ENCODE peak calls at places on chromosomes 13 and 19, in six cellular contexts. R is heart right ventricle; K is heart left ventricle; Y is hepatocyte; V is cardiac muscle cell; X is effector memory CD4-positive, alpha-beta T cell. F is an unnamed sample. For H3K4me1, the result is how much of the 10 kb centered on the place peaks cover.

GRCh38 chr19:13002389-13002898 is 7.2 kb downstream of the NFIX start:
- DNase-seq in X (no peak), K (peak), Y (no peak), R (peak), V (no peak), F (no peak)

GRCh38 chr19:32336259-32337111 is 8.9 kb upstream of the ZNF507 start:
- DNase-seq in Y (peak), V (peak), K (no peak), X (no peak), R (no peak), F (no peak)

GRCh38 chr19:43310221-43310620 is 40.9 kb upstream of the PSG9 start:
- DNase-seq in Y (no peak), R (no peak), X (no peak), V (no peak), K (no peak), F (no peak)

GRCh38 chr19:40443930-40444180 is 280 bp downstream of the SERTAD3 start:
- DNase-seq in Y (no peak), V (no peak), K (no peak), X (no peak), R (no peak), F (no peak)

GRCh38 chr19:4547303-4548237 is 7.7 kb upstream of the LRG1 start:
- DNase-seq in V (peak), X (no peak), Y (peak), K (no peak), R (no peak), F (no peak)

GRCh38 chr13:33218020-33218419 is 67.5 kb downstream of the STARD13 start:
- DNase-seq in Y (peak), X (no peak), R (no peak), V (peak), K (no peak), F (no peak)

GRCh38 chr13:73365240-73365639 is 306.4 kb downstream of the KLF5 start:
- DNase-seq in R (no peak), Y (peak), K (no peak), X (no peak), V (no peak), F (no peak)

GRCh38 chr19:45160870-45161714 is at the start of gene NKPD1:
- DNase-seq in K (no peak), X (no peak), Y (peak), V (no peak), R (no peak), F (no peak)

GRCh38 chr13:74575729-74576125 is 441.5 kb upstream of the KLF12 start:
- DNase-seq in K (peak), Y (peak), X (no peak), V (peak), R (peak), F (peak)

GRCh38 chr19:30106417-30107095 is 164.5 kb downstream of the URI1 start:
- DNase-seq in K (no peak), V (no peak), Y (no peak), X (no peak), R (no peak), F (no peak)

GRCh38 chr19:57053401-57053800 is 66.4 kb upstream of the USP29 start:
- DNase-seq in X (no peak), R (no peak), Y (no peak), K (no peak), V (no peak), F (no peak)

GRCh38 chr13:91955546-91956355 is 557.3 kb downstream of the GPC5 start:
- DNase-seq in Y (no peak), R (no peak), X (no peak), K (no peak), V (no peak), F (no peak)

GRCh38 chr19:7869453-7869909 is 4.7 kb downstream of the PRR36 start:
- DNase-seq in X (peak), K (no peak), Y (peak), V (peak), R (peak), F (peak)

GRCh38 chr19:7391218-7391670 is 42.5 kb downstream of the ARHGEF18 start:
- DNase-seq in V (peak), R (no peak), K (no peak), X (no peak), Y (peak), F (no peak)

GRCh38 chr19:3381701-3382372 is 15.5 kb downstream of the NFIC start:
- DNase-seq in R (no peak), Y (no peak), X (no peak), V (no peak), K (no peak), F (no peak)

GRCh38 chr19:49425922-49426592 is 869 bp downstream of the GFY start:
- DNase-seq in X (no peak), V (no peak), K (no peak), R (no peak), Y (no peak), F (no peak)

GRCh38 chr19:932647-933552 is 7.1 kb downstream of the ARID3A start:
- DNase-seq in X (no peak), R (peak), Y (no peak), K (peak), V (peak), F (no peak)

GRCh38 chr13:50519866-50520265 is 323.6 kb downstream of the DLEU7 start:
- DNase-seq in Y (no peak), X (no peak), R (no peak), K (no peak), V (peak), F (no peak)

GRCh38 chr13:110415669-110416068 is 108.6 kb downstream of the COL4A2 start:
- DNase-seq in K (no peak), X (no peak), V (no peak), R (no peak), Y (peak), F (no peak)

GRCh38 chr19:1027953-1028902 is 1.8 kb downstream of the CNN2 start:
- DNase-seq in V (peak), Y (peak), K (peak), R (peak), X (peak), F (peak)

DNA sequence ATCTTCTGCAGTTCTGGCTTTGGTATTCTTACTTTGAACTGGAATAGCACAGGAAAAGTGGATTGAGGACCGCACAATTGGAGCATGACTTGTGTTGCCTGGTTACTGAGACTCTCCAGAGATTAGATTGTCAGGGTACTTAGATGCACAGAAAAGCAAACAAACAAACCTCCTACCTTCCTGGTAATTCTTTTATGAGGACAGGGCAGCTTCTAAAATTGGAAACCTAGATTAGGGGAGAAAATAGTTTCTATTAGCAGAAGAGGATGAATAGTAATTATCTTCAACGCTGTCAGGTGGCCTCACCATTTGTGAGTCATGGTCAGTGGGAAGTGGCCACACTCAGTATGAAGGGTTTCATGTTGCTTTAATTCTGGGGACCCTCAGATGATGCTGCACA is 106.7 kb downstream of the LACC1 start:
- DNase-seq in X (no peak), R (no peak), K (no peak), V (no peak), Y (peak), F (no peak)
- H3K27ac ChIP-seq in X (no peak), R (peak), K (peak), V (peak), Y (peak), F (no peak)

GRCh38 chr13:44814836-44815235 is 174.4 kb downstream of the NUFIP1 start:
- DNase-seq in V (no peak), R (no peak), K (no peak), X (no peak), Y (no peak), F (no peak)
- H3K4me1 ChIP-seq in V (under half), R (under half), K (under half), X (under half), Y (half or more), F (under half)

DNA sequence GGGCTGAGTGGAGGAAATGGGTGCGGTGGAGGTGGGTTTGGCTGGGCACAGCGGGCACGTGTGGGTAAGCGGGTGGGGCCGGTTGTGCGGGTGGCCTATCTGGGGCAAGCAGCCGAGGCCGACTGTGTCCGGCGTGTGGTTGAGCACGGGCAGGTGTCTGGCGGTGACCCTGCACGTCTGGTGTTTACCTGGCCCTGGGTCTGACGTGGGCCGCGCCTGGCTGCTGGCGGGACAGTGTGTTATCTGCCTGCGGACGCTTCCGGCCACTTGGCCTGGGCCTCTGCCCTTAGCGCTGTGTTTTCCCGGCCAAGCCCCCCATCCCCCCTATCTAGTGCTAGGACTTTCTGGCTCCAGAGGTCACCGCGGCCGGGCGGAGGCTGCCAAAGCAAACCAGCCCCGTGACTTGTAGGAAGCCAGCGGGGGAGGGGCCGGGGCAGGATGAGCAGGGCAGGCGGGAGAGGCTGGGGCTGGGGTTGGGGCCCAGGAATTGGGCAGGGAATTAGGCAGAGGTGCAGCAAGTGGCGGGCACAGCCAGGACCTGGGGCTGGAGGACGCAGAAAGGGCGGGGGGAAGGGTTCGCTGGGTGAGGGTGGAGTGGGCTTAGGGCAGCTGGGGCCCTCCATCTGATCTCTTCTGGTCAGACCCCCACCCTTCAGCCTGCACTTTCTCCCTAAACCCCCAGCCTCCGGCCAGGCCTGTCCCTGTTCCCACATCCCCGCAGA is 534 bp upstream of the HPN start:
- DNase-seq in X (no peak), R (peak), Y (peak), K (peak), V (peak), F (no peak)
- H3K4me3 ChIP-seq in X (peak), R (peak), Y (no peak), K (no peak), V (peak), F (peak)

DNA sequence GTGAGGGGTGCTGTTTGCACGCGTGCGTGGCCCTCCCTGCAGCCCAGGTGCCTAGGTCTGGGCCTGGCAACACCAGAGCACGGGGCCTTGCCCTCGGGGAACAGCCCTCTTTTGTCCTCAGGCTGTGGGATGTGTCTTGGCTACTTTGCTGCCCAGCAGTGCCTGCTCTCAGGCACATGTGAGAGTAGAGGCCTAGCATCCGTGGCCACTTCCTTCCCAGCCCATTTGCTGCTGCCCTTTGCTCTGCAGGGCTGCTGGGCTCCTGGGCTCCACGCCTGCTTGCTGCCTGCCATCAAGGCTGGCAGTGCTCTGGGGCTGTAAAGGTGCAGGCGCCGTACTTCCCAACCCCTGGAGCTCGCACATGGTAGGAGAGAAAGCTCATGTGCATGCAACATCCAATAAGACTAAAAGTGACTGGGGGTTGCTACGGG is 46.6 kb downstream of the CAPN12 start:
- DNase-seq in R (no peak), X (no peak), K (no peak), V (no peak), Y (no peak), F (no peak)
- H3K27ac ChIP-seq in R (peak), X (no peak), K (peak), V (peak), Y (peak), F (no peak)

GRCh38 chr19:5960005-5961001 is 17.6 kb downstream of the RANBP3 start:
- DNase-seq in X (no peak), V (no peak), R (peak), K (peak), Y (no peak), F (no peak)
- H3K4me1 ChIP-seq in X (half or more), V (half or more), R (half or more), K (half or more), Y (half or more), F (half or more)

GRCh38 chr13:37479901-37480300 is 118.7 kb downstream of the POSTN start:
- DNase-seq in K (no peak), R (no peak), X (no peak), Y (no peak), V (peak), F (no peak)
- H3K4me3 ChIP-seq in K (no peak), R (no peak), X (no peak), Y (no peak), V (no peak), F (no peak)